ENCODE peak calls at places on chromosomes 12 and 14, in ten cellular contexts. X is uterus; H is stomach; T is GM20000; J is CD8-positive, alpha-beta T cell; O is cardiac fibroblast; E is IMR-90; F is AG09309; U is AG10803; Y is heart left ventricle. Q is an unnamed sample.

GRCh38 chr12:120955232-120955631 is 23.1 kb upstream of the HNF1A start:
- DNase-seq in H (no peak), U (no peak), O (no peak), Y (no peak), X (no peak), T (no peak), E (no peak), F (no peak), J (no peak), Q (no peak)

GRCh38 chr12:131643581-131644452 is 67.1 kb upstream of the SFSWAP start:
- DNase-seq in J (no peak), H (no peak), T (no peak), Y (no peak), X (no peak), E (no peak), U (no peak), O (no peak), F (no peak), Q (no peak)

GRCh38 chr14:53432378-53432802 is 279.3 kb upstream of the DDHD1 start:
- DNase-seq in H (no peak), J (no peak), X (no peak), Y (no peak), F (peak), E (peak), O (peak), U (peak), T (peak), Q (no peak)

GRCh38 chr12:55720894-55721444 is 776 bp downstream of the RDH5 start:
- DNase-seq in T (no peak), O (peak), E (peak), H (peak), U (peak), X (peak), J (no peak), F (peak), Y (peak), Q (no peak)

GRCh38 chr12:54412348-54412747 is 6.7 kb downstream of the ITGA5 start:
- DNase-seq in Y (peak), E (no peak), U (no peak), T (no peak), X (no peak), F (no peak), J (no peak), H (no peak), O (no peak), Q (no peak)

GRCh38 chr14:73463411-73463810 is 5.1 kb upstream of the NUMB start:
- DNase-seq in E (peak), U (peak), O (peak), J (no peak), F (peak), H (peak), T (no peak), X (peak), Y (no peak), Q (no peak)

GRCh38 chr12:107356937-107357295 is 263.6 kb upstream of the CRY1 start:
- DNase-seq in T (no peak), O (no peak), Y (no peak), H (no peak), U (no peak), J (no peak), X (no peak), F (no peak), E (no peak), Q (no peak)

GRCh38 chr14:100376751-100377171 is 53.6 kb downstream of the SLC25A47 start:
- DNase-seq in T (no peak), Y (no peak), H (no peak), U (peak), X (no peak), F (no peak), O (peak), E (peak), J (no peak), Q (no peak)

GRCh38 chr14:54805080-54805479 is 97.5 kb downstream of the GCH1 start:
- DNase-seq in X (no peak), F (no peak), U (peak), T (no peak), J (no peak), O (peak), H (no peak), Y (no peak), E (no peak), Q (no peak)

GRCh38 chr12:97404549-97404948 is 58.1 kb upstream of the RMST start:
- DNase-seq in F (no peak), U (peak), E (peak), X (no peak), T (peak), H (peak), O (peak), Y (no peak), J (no peak), Q (no peak)

GRCh38 chr12:125105600-125105999 is 40.4 kb downstream of the AACS start:
- DNase-seq in O (no peak), T (no peak), X (no peak), J (no peak), F (no peak), U (no peak), E (no peak), H (no peak), Y (no peak), Q (no peak)

GRCh38 chr14:64238049-64238448 is 56.1 kb downstream of the ESR2 start:
- DNase-seq in E (no peak), X (no peak), T (no peak), H (no peak), J (no peak), Y (no peak), O (no peak), F (no peak), U (no peak), Q (no peak)

GRCh38 chr12:109632299-109632698 is 58.7 kb downstream of the MVK start:
- DNase-seq in U (no peak), F (no peak), E (no peak), H (no peak), X (no peak), T (no peak), O (no peak), J (no peak), Y (no peak), Q (no peak)

GRCh38 chr14:103085106-103086091 is 1.4 kb downstream of the LBHD2 start:
- DNase-seq in H (no peak), X (no peak), F (no peak), Y (peak), T (no peak), J (no peak), E (no peak), O (no peak), U (no peak), Q (no peak)

GRCh38 chr14:95362180-95362494 is 42.4 kb upstream of the CLMN start:
- DNase-seq in E (no peak), X (no peak), T (no peak), U (no peak), H (no peak), O (no peak), F (no peak), Y (no peak), J (no peak), Q (no peak)

GRCh38 chr14:51341338-51341737 is 101.3 kb downstream of the TMX1 start:
- DNase-seq in E (no peak), F (no peak), U (no peak), O (peak), J (no peak), Y (no peak), H (no peak), T (no peak), X (no peak), Q (no peak)

GRCh38 chr12:44654641-44655625 is 221.2 kb downstream of the NELL2 start:
- DNase-seq in Y (no peak), F (no peak), E (no peak), X (no peak), J (no peak), H (no peak), O (no peak), T (no peak), U (no peak), Q (no peak)

GRCh38 chr12:6272300-6273208 is 37.9 kb upstream of the PLEKHG6 start:
- DNase-seq in O (no peak), E (no peak), Y (no peak), J (no peak), X (no peak), F (no peak), T (no peak), H (peak), U (no peak), Q (no peak)

GRCh38 chr12:82554529-82554928 is 132.2 kb upstream of the TMTC2 start:
- DNase-seq in J (no peak), E (no peak), T (peak), X (no peak), F (no peak), Y (no peak), U (no peak), H (no peak), O (peak), Q (no peak)

GRCh38 chr14:44449694-44450093 is 57.4 kb downstream of the FSCB start:
- DNase-seq in U (no peak), T (no peak), E (no peak), X (no peak), H (no peak), Y (no peak), J (no peak), F (no peak), O (no peak), Q (no peak)

GRCh38 chr12:104764225-104765073 is 193.6 kb downstream of the SLC41A2 start:
- DNase-seq in U (peak), O (no peak), Y (no peak), F (no peak), X (no peak), E (no peak), T (peak), J (no peak), H (no peak), Q (no peak)

GRCh38 chr12:123937707-123938600 is 34.7 kb downstream of the CCDC92 start:
- DNase-seq in F (no peak), J (peak), U (peak), T (peak), E (peak), O (no peak), Y (no peak), H (no peak), X (no peak), Q (peak)

DNA sequence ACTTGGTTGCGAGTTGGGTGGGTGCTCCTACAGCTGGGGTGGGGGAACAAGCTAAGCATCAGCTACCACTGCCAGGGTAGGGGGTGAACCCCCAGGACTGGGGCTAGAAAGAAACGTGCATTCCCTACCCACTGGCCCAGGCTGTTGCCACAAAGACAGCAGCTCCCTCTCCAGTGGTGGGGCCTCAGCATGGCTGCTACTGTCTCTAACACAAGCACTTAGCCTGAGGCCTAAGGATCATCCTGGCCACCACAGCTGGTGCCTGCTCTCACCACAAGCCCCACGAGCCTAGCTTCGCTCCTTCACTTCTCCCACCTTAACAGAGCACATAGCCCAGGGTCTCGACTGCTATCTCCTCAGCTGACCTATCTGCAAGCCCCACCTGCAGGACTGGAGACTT is 18.9 kb downstream of the SLC25A21 start:
- DNase-seq in H (no peak), F (no peak), T (no peak), X (no peak), O (no peak), E (no peak), U (no peak), Y (no peak), J (no peak), Q (no peak)
- TF ChIP-seq CTCF in H (no peak), F (no peak), T (no peak), X (no peak), O (no peak), E (no peak), U (no peak), Y (no peak), J (no peak), Q (no peak)

DNA sequence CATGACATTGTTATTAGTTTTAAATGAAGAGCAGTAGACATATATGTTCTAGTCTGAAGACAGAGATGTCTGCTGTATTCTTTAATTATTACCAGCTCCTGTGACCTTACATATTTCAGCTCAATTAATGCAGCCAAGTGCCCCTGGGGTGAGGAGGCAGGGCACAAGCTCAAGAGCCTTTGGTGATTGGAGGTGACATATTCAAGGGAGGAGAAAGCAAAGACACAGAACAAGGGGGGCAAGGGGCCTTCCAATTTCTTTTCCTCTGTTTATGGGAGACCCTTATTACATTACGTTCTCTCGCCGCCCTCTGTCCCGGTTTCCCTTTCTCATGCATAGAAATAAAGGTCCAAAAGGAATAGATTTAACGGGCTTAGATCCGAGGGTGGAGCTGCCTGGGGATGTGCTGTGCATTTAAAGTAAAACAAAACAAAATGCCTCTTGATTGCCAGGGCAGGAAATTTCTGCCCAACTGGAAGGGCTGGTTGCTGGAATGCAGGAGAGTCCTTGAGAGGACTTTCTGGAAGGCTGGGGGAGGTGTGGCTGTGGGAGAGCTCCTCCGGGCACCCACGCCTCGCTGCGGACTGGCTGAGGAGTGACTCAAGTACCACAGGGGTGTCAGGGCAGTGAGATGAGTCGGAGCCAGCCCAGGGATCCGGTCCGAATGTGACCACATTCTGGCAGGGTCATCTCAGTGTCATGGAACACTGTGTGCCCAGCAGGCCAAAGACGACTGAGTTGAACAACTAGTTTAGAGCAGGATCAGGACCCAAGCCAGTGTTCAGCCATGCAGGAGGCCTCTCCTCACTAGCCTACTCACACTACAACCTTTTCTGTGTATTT is 32.1 kb upstream of the GSG1 start:
- DNase-seq in J (no peak), T (no peak), F (peak), E (peak), X (peak), H (peak), O (peak), Y (no peak), U (peak), Q (no peak)
- TF ChIP-seq CTCF in J (no peak), T (no peak), F (peak), E (peak), X (no peak), H (no peak), O (no peak), Y (no peak), U (peak), Q (no peak)

DNA sequence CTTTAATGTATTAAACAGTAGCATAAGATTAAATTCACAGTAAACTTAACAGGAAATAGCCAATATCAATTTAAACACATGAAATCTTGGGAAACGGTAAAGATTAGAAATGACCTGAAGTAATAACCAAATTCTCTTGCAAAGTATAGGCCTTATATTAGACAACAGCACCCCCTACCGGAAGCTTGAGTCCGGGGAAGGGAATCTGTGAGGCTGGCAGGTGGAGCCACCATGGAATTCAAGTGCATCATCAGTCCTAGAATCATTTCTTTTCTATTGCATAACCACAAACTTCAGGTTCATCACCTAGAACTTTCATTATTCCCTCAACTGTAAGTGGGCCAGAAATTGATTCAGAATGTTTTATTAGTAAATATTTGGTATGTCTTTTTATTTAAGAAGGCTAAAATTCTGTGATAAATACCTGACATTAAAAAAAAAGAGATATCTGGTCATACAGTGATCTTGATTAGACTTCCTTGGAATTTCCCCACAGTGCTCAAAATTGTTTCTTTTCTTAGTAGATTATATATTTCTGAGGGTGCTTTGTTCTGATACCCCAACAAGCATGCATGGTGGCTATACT is 48.6 kb downstream of the AP5M1 start:
- DNase-seq in J (peak), E (peak), H (peak), O (peak), Y (peak), X (peak), T (peak), F (peak), U (peak), Q (peak)
- TF ChIP-seq CTCF in J (peak), E (peak), H (peak), O (peak), Y (peak), X (peak), T (peak), F (peak), U (peak), Q (peak)

DNA sequence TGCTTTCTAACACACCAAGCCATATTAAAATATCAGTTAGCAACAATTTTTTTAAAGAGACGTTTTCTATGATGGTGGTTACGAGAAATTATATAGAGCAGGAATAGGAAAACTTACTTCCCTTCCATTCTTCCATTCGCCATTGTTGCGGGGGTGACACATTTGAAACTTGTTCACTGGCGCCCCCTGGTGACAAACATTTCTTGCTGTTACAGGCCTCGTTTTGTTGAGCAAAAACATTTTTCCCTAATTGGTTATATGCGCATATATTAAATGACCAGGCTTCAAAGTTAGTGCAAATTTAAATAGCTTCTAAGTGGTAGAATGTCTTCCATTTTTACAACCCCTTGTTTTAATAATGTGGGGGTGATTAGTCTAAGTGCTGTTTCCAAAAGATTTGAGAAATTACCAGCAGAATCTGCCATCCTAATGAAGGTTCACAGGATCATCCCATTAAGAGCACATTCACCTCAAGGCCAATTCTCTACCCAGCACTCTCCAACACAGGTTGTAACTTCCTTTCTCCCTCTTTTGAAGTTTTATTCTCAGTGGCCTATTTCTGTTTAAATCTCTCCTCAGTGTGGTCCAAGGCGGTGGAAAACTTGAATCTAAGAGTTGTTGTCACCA is 1124.7 kb downstream of the FLRT2 start:
- DNase-seq in X (peak), U (peak), J (peak), T (no peak), F (no peak), Y (no peak), H (peak), O (peak), E (peak), Q (peak)
- TF ChIP-seq CTCF in X (no peak), U (peak), J (no peak), T (no peak), F (peak), Y (no peak), H (peak), O (peak), E (peak), Q (peak)

GRCh38 chr14:68661226-68662225 is 131.3 kb downstream of the ZFP36L1 start:
- DNase-seq in F (no peak), Y (no peak), X (peak), O (no peak), H (no peak), U (no peak), T (no peak), J (no peak), E (no peak), Q (no peak)
- TF ChIP-seq CTCF in F (no peak), Y (no peak), X (no peak), O (no peak), H (no peak), U (no peak), T (no peak), J (no peak), E (no peak), Q (no peak)

Q was measured in natural killer cell.